ENCODE peak calls at places on chromosomes 12 and 14, in nine cellular contexts. Z, O, X, S, J, H, V, E and F are unnamed samples. For H3K27me3, the result is how much of the 10 kb centered on the place peaks cover.

GRCh38 chr14:55107766-55108554 is 21.1 kb upstream of the LGALS3 start:
- DNase-seq in Z (no peak), O (peak), X (peak), S (peak), J (peak), H (peak), V (no peak), E (peak), F (peak)

GRCh38 chr14:104955396-104955770 is 22.8 kb downstream of the AHNAK2 start:
- DNase-seq in Z (no peak), O (no peak), X (no peak), S (no peak), J (no peak), H (no peak), V (no peak), E (no peak), F (no peak)

GRCh38 chr12:94178054-94178453 is 29.7 kb downstream of the PLXNC1 start:
- DNase-seq in Z (no peak), O (no peak), X (no peak), S (no peak), J (no peak), H (no peak), V (no peak), E (no peak), F (no peak)

GRCh38 chr12:47964102-47964723 is 817 bp downstream of the TMEM106C start:
- DNase-seq in Z (no peak), O (no peak), X (no peak), S (no peak), J (peak), H (peak), V (no peak), E (no peak), F (no peak)

GRCh38 chr12:6896846-6897435 is 7.7 kb upstream of the LRRC23 start:
- DNase-seq in Z (no peak), O (no peak), X (no peak), S (no peak), J (no peak), H (no peak), V (no peak), E (no peak), F (no peak)

GRCh38 chr14:74240794-74241610 is 1.8 kb downstream of the VSX2 start:
- DNase-seq in Z (no peak), O (peak), X (no peak), S (no peak), J (no peak), H (no peak), V (no peak), E (no peak), F (no peak)

GRCh38 chr14:49861581-49861922 is 9.0 kb upstream of the NEMF start:
- DNase-seq in Z (no peak), O (peak), X (no peak), S (peak), J (peak), H (peak), V (peak), E (peak), F (no peak)

GRCh38 chr14:78921856-78922255 is 751.7 kb downstream of the NRXN3 start:
- DNase-seq in Z (no peak), O (peak), X (no peak), S (no peak), J (no peak), H (no peak), V (no peak), E (no peak), F (no peak)

GRCh38 chr12:65977384-65977783 is 153.1 kb downstream of the HMGA2 start:
- DNase-seq in Z (no peak), O (no peak), X (no peak), S (no peak), J (no peak), H (no peak), V (no peak), E (no peak), F (no peak)

GRCh38 chr14:34872822-34873590 is 2.2 kb downstream of the BAZ1A start:
- DNase-seq in Z (no peak), O (peak), X (no peak), S (no peak), J (peak), H (no peak), V (peak), E (no peak), F (no peak)

GRCh38 chr12:115660211-115660805 is 617.2 kb downstream of the MED13L start:
- DNase-seq in Z (no peak), O (peak), X (no peak), S (no peak), J (no peak), H (no peak), V (no peak), E (no peak), F (no peak)

GRCh38 chr14:69291891-69292586 is 32.1 kb downstream of the GALNT16 start:
- DNase-seq in Z (no peak), O (no peak), X (no peak), S (no peak), J (no peak), H (no peak), V (no peak), E (no peak), F (no peak)

GRCh38 chr14:50353126-50353525 is 41.0 kb downstream of the DMAC2L start:
- DNase-seq in Z (no peak), O (no peak), X (no peak), S (no peak), J (no peak), H (no peak), V (no peak), E (no peak), F (no peak)

GRCh38 chr14:91113829-91114078 is at the start of gene DGLUCY:
- DNase-seq in Z (no peak), O (peak), X (peak), S (peak), J (peak), H (no peak), V (no peak), E (peak), F (peak)

GRCh38 chr14:53990978-53991377 is 34.4 kb upstream of the BMP4 start:
- DNase-seq in Z (no peak), O (no peak), X (no peak), S (no peak), J (no peak), H (no peak), V (no peak), E (no peak), F (no peak)

GRCh38 chr14:105398726-105399440 is 545 bp downstream of the TEX22 start:
- DNase-seq in Z (no peak), O (no peak), X (no peak), S (no peak), J (no peak), H (no peak), V (no peak), E (no peak), F (no peak)

GRCh38 chr12:60842166-60842565 is 1246.3 kb downstream of the SLC16A7 start:
- DNase-seq in Z (no peak), O (peak), X (no peak), S (no peak), J (no peak), H (no peak), V (no peak), E (no peak), F (no peak)

GRCh38 chr14:36493761-36494160 is 26.3 kb downstream of the NKX2-1 start:
- DNase-seq in Z (no peak), O (no peak), X (no peak), S (no peak), J (no peak), H (no peak), V (no peak), E (no peak), F (no peak)
- H3K27me3 ChIP-seq in Z (under half), O (under half), X (under half), S (under half), J (under half), H (half or more), V (under half), E (under half), F (under half)

GRCh38 chr12:131682511-131682895 is 28.4 kb upstream of the SFSWAP start:
- DNase-seq in Z (no peak), O (no peak), X (no peak), S (no peak), J (no peak), H (no peak), V (peak), E (no peak), F (no peak)
- H3K27me3 ChIP-seq in Z (under half), O (under half), X (under half), S (under half), J (under half), H (under half), V (under half), E (under half), F (under half)

DNA sequence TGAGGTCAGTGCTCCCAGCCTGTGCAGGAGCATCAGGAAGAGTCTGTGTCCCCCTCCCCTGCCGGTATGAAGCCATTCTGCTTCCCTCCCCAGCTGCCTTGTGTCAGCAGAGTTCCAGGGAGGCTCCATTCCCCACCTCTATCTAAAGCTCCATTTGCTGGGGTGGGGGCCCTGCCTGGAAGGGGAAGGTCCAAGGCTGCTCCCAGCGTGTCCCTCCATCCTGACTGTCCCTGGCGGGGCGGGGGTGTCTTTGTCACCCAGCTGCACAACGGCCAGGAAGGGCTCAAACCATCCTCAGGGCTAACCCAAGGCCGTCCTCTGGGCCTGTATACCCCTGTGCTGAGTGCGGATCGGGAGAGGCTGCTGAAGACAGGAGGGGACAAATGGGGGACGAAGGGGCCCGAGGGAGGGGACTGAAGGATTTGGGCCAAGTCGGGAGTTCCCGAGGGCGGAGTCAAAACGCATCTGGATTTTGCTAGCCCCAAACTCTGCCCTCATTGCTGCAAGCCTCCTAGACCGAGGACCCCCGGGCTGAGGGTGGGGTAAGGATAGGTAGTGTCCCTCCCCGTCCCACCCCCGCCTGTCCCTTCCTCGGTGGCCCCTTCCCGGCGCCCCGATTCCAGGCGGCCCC is 737 bp upstream of the ACVRL1 start:
- DNase-seq in Z (no peak), O (no peak), X (peak), S (no peak), J (peak), H (no peak), V (no peak), E (no peak), F (peak)
- H3K27me3 ChIP-seq in Z (under half), O (under half), X (under half), S (under half), J (under half), H (under half), V (under half), E (under half), F (under half)

DNA sequence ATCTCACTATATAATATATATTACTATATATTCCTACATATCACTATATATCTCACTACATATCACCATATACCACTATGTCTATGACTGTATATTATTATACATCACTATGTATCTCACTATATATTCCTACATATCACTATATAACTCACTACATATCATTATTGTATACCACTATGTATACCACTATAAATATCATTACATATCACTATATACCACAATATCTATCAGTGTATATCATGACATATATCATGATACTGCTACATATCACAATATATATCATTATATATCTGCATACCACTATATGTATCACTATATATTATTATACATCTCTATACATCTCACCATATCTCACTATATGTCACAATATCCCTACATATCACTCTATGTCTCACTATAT is 121.5 kb downstream of the ASCL4 start:
- DNase-seq in Z (no peak), O (no peak), X (no peak), S (no peak), J (no peak), H (no peak), V (no peak), E (no peak), F (no peak)
- H3K27me3 ChIP-seq in Z (under half), O (under half), X (under half), S (under half), J (under half), H (under half), V (under half), E (under half), F (under half)

GRCh38 chr12:111041091-111041490 is 120.7 kb upstream of the MYL2 start:
- DNase-seq in Z (no peak), O (no peak), X (no peak), S (no peak), J (no peak), H (no peak), V (no peak), E (no peak), F (no peak)

GRCh38 chr12:111037047-111037446 is 116.7 kb upstream of the MYL2 start:
- DNase-seq in Z (no peak), O (no peak), X (no peak), S (no peak), J (no peak), H (no peak), V (no peak), E (no peak), F (no peak)

GRCh38 chr12:111038075-111038474 is 117.7 kb upstream of the MYL2 start:
- DNase-seq in Z (no peak), O (no peak), X (no peak), S (no peak), J (no peak), H (no peak), V (no peak), E (no peak), F (no peak)

GRCh38 chr12:111038941-111039340 is 118.6 kb upstream of the MYL2 start:
- DNase-seq in Z (no peak), O (no peak), X (no peak), S (no peak), J (no peak), H (no peak), V (no peak), E (no peak), F (no peak)

GRCh38 chr12:111040690-111041089 is 120.3 kb upstream of the MYL2 start:
- DNase-seq in Z (no peak), O (no peak), X (no peak), S (no peak), J (no peak), H (no peak), V (no peak), E (peak), F (no peak)
- H3K27me3 ChIP-seq in Z (under half), O (under half), X (under half), S (under half), J (under half), H (under half), V (under half), E (under half), F (under half)

DNA sequence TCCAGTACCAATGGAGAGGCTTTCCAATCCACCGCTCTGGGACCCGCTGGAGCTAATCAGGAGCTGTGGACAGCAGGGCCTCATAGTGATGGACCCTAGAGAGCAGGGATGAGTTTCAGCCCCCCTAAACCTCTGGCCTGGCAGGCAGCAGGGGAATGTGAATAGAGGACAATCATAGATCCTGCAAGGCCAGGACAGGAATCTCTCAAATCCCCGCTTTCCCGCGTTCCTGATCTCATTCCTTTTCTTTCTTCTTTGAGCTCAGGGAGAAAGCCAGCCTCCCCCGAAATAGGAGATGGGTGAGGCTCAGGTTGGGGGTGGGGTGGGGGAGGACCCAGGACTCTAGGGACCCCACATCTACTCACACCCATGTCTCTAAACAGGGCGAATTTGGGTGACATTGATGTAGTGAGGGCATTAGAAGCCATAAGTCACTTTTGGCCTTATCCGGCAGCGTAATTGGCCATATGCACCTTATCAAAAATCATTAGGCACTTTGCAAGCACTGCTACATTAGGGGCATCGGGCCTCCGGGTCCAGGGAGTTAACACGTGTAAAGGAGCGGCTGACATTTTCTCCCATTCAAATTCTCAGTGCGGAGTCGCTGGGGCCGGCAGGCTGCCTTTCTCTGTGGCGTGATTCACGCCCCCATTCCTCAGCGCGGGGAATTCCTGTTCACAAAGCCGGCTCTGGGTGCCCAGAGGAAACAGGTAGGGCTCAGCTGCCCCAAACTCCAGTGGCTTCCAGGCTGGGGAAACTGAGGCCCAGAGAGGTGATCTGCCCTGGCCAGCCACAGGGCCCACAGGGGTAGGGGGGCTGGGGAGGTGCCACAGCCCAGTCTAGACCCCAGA is 1.6 kb downstream of the LHX5 start:
- DNase-seq in Z (no peak), O (no peak), X (no peak), S (no peak), J (no peak), H (no peak), V (no peak), E (no peak), F (no peak)
- H3K27me3 ChIP-seq in Z (under half), O (half or more), X (half or more), S (under half), J (half or more), H (under half), V (under half), E (half or more), F (under half)

DNA sequence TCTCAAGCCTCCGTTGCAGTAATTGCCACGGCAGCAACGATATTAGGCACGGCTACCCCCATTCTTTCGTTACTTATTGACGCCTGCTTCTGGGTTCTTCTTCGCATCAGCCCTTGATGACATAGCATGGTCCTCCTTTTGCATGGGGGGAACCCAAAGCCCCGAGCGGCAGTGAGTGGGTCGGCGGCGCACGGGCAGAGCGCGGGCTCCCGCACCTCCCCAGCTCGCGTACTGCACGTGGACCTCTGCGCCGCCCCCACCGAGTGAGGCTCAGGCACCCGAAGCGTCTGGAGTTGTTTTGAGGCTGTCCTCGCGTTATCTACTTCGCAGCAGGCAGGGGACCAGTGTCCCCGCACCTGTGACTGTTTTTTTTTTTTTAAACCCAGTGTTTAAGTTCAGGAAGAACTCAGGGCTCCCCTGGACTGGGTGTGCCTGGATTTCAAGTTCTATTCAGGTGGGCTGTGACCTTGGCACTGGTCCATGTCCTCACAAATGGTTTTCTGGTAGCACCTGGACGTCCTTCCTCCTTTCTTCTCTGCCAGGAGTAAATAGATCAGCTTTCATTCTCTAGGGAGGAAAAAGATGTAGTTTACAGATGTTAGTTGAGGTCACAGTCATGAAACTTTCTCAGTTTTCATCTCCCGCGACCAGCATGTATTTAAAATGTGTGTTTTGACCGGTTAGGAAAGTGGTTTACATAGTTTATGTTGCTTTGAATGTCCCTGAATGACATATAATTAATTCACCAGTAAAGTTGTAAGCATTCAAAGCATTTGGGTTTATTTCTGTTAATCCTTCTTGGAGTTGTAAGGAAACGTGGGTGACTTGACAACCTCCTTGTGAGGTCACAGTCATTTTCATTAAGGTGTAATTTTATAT is 1.4 kb upstream of the FOXN4 start:
- DNase-seq in Z (no peak), O (no peak), X (no peak), S (no peak), J (no peak), H (no peak), V (no peak), E (no peak), F (no peak)
- H3K27me3 ChIP-seq in Z (under half), O (half or more), X (under half), S (under half), J (under half), H (under half), V (under half), E (half or more), F (under half)

DNA sequence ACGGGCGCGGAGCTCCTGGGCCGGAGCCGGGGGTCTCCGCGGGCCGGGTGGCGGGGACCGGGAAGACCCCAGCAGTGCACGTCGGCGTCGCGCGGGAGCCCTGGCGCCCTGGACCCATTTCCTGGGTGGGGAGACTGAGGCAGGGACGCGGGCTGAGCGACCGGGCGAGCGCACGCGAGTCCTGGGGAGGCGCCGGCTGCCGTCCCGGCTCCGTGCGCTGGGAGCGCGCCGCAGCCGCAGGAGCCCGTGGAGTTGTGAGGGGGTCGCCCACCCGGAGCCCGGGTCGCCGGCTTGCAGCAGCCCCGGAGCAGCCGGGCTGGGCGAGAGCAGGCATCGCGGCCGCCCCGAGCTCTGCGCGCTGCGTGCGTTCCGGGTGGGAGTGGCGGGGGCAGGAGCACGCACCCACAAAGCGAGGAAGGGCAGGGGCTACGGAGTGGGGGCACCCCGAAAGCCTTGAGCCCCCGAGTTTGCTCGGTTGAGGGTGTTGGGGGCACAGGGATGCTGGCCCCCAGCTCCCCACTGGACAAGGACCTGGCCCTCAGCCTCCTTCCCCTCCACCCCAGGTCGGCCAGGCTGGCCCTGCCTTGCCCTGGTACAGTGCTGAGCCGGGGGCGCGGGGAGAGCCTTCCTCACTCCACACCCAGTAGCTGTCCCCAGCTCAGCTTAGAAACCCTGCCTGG is 618 bp downstream of the MMP17 start:
- DNase-seq in Z (no peak), O (no peak), X (peak), S (no peak), J (no peak), H (no peak), V (no peak), E (peak), F (no peak)
- H3K27me3 ChIP-seq in Z (under half), O (under half), X (under half), S (under half), J (under half), H (under half), V (under half), E (under half), F (under half)

DNA sequence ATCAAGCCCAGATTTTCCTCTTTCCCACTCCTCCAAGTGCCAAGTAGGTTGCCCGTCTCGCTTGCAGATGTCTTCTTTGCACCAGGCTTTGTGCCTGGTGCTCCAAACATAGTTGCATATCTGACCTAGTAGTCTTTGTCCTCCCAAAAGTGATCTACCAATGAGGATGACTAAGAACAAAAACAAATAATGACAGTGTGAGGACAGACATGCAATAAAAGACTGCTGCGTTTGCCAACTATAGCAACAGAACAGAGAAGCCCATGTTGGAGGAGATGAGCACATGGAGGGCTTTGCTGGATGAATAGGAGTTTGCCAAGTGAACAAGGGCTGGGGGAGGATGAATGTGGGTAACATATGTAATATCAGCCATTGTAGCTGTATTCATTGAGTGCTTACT is 15.6 kb downstream of the DTX1 start:
- DNase-seq in Z (no peak), O (no peak), X (no peak), S (no peak), J (no peak), H (no peak), V (no peak), E (no peak), F (no peak)
- H3K27me3 ChIP-seq in Z (under half), O (under half), X (under half), S (under half), J (under half), H (under half), V (under half), E (under half), F (under half)